ENCODE peak calls at places on chromosomes 2 and 18, in seven cellular contexts. A is psoas muscle; Z is spleen; Y is neuronal stem cell; S is fibroblast of lung; M is CD8-positive, alpha-beta memory T cell; V is astrocyte. X is an unnamed sample.

GRCh38 chr18:24369420-24369819 is 28.2 kb downstream of the OSBPL1A start:
- DNase-seq in A (no peak), S (no peak), Z (no peak), V (peak; percentile 42), M (no peak), Y (no peak), X (no peak)

GRCh38 chr2:197704434-197705142 is 581 bp upstream of the MARS2 start:
- DNase-seq in A (no peak), Y (no peak), M (no peak), Z (no peak), S (no peak), V (no peak), X (no peak)

GRCh38 chr18:80233899-80234298 is 13.4 kb downstream of the PARD6G start:
- DNase-seq in V (no peak), A (no peak), S (no peak), M (no peak), Z (no peak), Y (no peak), X (no peak)

GRCh38 chr2:84697895-84698294 is 181.6 kb downstream of the DNAH6 start:
- DNase-seq in Z (no peak), S (no peak), V (no peak), Y (no peak), A (no peak), M (no peak), X (no peak)

GRCh38 chr18:68147728-68148127 is 567.2 kb downstream of the TMX3 start:
- DNase-seq in V (peak; percentile 8), S (peak; percentile 20), M (no peak), A (no peak), Z (no peak), Y (no peak), X (no peak)

GRCh38 chr18:68840554-68841263 is 42.8 kb downstream of the CCDC102B start:
- DNase-seq in Z (no peak), A (no peak), V (peak; percentile 96), M (no peak), Y (peak; percentile 6), S (peak; percentile 96), X (no peak)

GRCh38 chr18:12420831-12421421 is 13.2 kb downstream of the PRELID3A start:
- DNase-seq in A (no peak), V (no peak), S (no peak), Y (peak; percentile 59), Z (no peak), M (no peak), X (peak; percentile 56)

GRCh38 chr2:224778474-224778877 is 62.3 kb upstream of the CCDC195 start:
- DNase-seq in Z (no peak), A (no peak), S (peak; percentile 74), V (peak; percentile 29), M (peak; percentile 40), Y (peak; percentile 62), X (no peak)

GRCh38 chr2:69933839-69934613 is 19.1 kb downstream of the MXD1 start:
- DNase-seq in A (no peak), M (no peak), Z (no peak), Y (no peak), V (peak; percentile 86), S (peak; percentile 84), X (no peak)

DNA sequence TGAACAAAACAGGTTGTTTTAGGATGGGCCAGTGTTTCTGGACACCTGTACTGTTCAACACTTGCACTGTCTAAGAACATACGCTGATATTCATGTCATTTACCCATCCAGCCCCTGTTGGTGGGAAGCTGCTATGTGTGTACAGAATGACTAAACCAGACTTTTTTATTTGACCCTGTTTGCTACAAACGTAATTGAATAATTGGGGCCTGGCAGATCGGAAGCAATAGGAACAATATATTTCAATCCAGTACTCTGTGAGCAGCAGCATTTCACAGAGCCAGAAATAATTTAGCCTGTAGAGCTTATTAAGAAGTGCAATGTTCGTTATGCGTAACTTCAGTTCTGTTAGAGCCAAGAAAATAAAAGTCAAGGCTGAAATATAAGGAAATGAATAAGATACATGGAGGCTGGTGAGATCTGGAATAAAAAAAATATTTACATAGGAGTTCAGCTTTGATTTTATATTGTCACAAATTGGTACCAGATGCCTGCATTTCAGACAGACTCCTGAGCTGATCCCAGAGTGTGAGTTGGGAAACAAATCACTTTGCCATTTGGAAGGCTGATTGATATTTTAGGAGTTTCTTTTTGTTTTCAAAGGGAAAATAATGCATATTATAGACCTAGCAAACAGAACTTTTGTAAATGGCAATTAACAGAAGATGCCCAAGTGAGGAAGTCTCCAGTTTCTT is 19.7 kb downstream of the CABLES1 start:
- DNase-seq in Y (no peak), M (no peak), V (no peak), A (no peak), S (no peak), Z (no peak), X (no peak)
- H3K4me3 ChIP-seq in Y (no peak overlapping the region), M (no peak overlapping the region), V (no peak overlapping the region), A (no peak overlapping the region), S (no peak overlapping the region), Z (no peak overlapping the region), X (no peak overlapping the region)

DNA sequence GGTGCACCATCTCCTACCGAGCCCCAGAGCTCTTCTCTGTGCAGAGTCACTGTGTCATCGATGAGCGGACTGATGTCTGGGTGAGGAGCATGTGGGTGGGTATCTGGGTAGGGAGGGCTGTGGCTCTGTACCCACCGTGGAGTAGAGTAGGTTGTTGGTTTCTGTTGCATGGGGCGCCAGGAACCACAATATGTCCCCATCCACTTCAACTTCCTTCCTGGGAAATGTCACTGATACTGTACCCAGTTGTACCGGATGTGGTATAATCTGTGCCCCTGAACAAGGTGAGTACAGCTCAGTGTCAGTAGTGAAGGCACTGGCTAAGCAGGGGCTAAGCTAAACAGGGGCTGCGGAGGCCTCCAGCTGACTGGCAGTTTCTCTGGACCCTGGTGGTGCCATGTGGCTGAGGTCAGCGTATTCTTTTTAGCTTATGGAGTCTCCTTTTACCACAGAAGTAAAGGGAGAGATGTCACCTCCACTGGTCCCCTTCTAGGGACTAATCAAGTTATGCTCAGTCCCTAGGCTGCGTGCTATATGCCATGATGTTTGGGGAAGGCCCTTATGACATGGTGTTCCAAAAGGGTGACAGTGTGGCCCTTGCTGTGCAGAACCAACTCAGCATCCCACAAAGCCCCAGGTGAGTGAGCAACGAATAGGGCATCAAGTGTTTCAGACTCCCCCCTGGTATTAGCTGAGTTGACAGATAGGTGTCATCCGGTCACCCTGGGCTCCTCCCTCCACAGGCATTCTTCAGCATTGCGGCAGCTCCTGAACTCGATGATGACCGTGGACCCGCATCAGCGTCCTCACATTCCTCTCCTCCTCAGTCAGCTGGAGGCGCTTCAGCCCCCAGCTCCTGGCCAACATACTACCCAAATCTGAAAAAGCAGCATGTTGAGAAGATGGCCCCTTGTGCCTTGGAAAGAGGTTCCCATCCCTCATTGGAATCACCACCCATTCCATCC is 2.7 kb downstream of the STK16 start:
- DNase-seq in A (no peak), S (no peak), M (peak; percentile 56), Y (no peak), V (no peak), Z (peak; percentile 85), X (no peak)
- H3K4me1 ChIP-seq in A (peaks cover 59% of the 10 kb centered on the region), S (peaks cover 18% of the 10 kb centered on the region), M (peaks cover 76% of the 10 kb centered on the region), Y (peaks cover 13% of the 10 kb centered on the region), V (peaks cover 43% of the 10 kb centered on the region), Z (peaks cover 94% of the 10 kb centered on the region), X (peaks cover 15% of the 10 kb centered on the region)

GRCh38 chr2:37156071-37156856 is 516 bp downstream of the EIF2AK2 start:
- DNase-seq in S (peak; percentile 70), V (peak; percentile 62), A (peak; percentile 56), M (no peak), Z (no peak), Y (no peak), X (peak; percentile 78)
- H3K27ac ChIP-seq in S (peak overlapping the region; percentile 79), V (peak overlapping the region; percentile 86), A (peak overlapping the region; percentile 76), M (peak overlapping the region; percentile 78), Z (peak overlapping the region; percentile 94), Y (no peak overlapping the region), X (peak overlapping the region; percentile 88)

GRCh38 chr2:85745619-85746018 is 8.2 kb upstream of the ATOH8 start:
- DNase-seq in S (no peak), Y (no peak), A (no peak), M (no peak), Z (no peak), V (no peak), X (no peak)
- H3K4me3 ChIP-seq in S (no peak overlapping the region), Y (no peak overlapping the region), A (no peak overlapping the region), M (no peak overlapping the region), Z (no peak overlapping the region), V (no peak overlapping the region), X (no peak overlapping the region)